ENCODE peak calls at places on chromosomes 3 and 15, in five cellular contexts. D, N, Y, U and B are unnamed samples.

GRCh38 chr3:158493931-158494330 is 77.1 kb upstream of the MLF1 start:
- DNase-seq in D (no peak), N (no peak), Y (no peak), U (no peak), B (no peak)

GRCh38 chr3:64578384-64578783 is 109.4 kb downstream of the ADAMTS9 start:
- DNase-seq in D (no peak), N (no peak), Y (no peak), U (no peak), B (no peak)

GRCh38 chr3:179541596-179541995 is 21.1 kb upstream of the ACTL6A start:
- DNase-seq in D (no peak), N (no peak), Y (no peak), U (no peak), B (no peak)

GRCh38 chr3:11680509-11680908 is 36.8 kb upstream of the VGLL4 start:
- DNase-seq in D (no peak), N (no peak), Y (no peak), U (no peak), B (no peak)

GRCh38 chr3:61221759-61222362 is 29.4 kb downstream of the FHIT start:
- DNase-seq in D (no peak), N (no peak), Y (no peak), U (no peak), B (no peak)

GRCh38 chr15:57079907-57080750 is 161.7 kb downstream of the TCF12 start:
- DNase-seq in D (no peak), N (no peak), Y (no peak), U (no peak), B (no peak)

GRCh38 chr15:76338555-76339301 is 2.2 kb downstream of the ISL2 start:
- DNase-seq in D (no peak), N (no peak), Y (no peak), U (no peak), B (no peak)

GRCh38 chr15:99384992-99385669 is 133.8 kb downstream of the LRRC28 start:
- DNase-seq in D (no peak), N (peak), Y (no peak), U (no peak), B (no peak)

GRCh38 chr3:177603137-177603603 is 405.9 kb upstream of the TBL1XR1 start:
- DNase-seq in D (no peak), N (no peak), Y (no peak), U (no peak), B (no peak)